ENCODE peak calls at places on chromosomes 13 and 19, in eight cellular contexts. F is pons; S is thyroid gland; R is naive B cell; J is IMR-90; G is substantia nigra; P is AG20443; O is CD4-positive, alpha-beta T cell. Y is an unnamed sample.

GRCh38 chr13:66926851-66927524 is 303.1 kb downstream of the PCDH9 start:
- DNase-seq in O (no peak), S (peak), J (peak), R (no peak), P (no peak), G (no peak), F (no peak), Y (no peak)

GRCh38 chr19:19341026-19341425 is 20.4 kb downstream of the MAU2 start:
- DNase-seq in F (no peak), O (no peak), G (no peak), R (no peak), P (no peak), J (no peak), S (no peak), Y (no peak)

GRCh38 chr19:32174386-32175113 is 170.9 kb upstream of the ZNF507 start:
- DNase-seq in S (no peak), F (no peak), O (no peak), G (no peak), R (no peak), J (no peak), P (peak), Y (no peak)

GRCh38 chr19:58203814-58204475 is 21.1 kb downstream of the ZNF274 start:
- DNase-seq in S (no peak), R (no peak), F (no peak), O (no peak), P (no peak), G (no peak), J (no peak), Y (no peak)

GRCh38 chr13:67803118-67803517 is 573.0 kb upstream of the PCDH9 start:
- DNase-seq in S (no peak), G (no peak), J (no peak), P (no peak), O (no peak), R (no peak), F (no peak), Y (no peak)

GRCh38 chr19:19600793-19601346 is 17.6 kb downstream of the PBX4 start:
- DNase-seq in F (no peak), O (no peak), J (no peak), S (peak), G (no peak), R (no peak), P (no peak), Y (no peak)

GRCh38 chr19:53881482-53882390 is at the start of gene PRKCG:
- DNase-seq in G (no peak), R (peak), S (peak), P (peak), O (peak), J (no peak), F (no peak), Y (no peak)

GRCh38 chr13:48775285-48775684 is 121.6 kb downstream of the CYSLTR2 start:
- DNase-seq in S (no peak), J (peak), R (no peak), G (no peak), P (no peak), O (no peak), F (no peak), Y (peak)

GRCh38 chr13:99041788-99042187 is 63.9 kb upstream of the DOCK9 start:
- DNase-seq in F (no peak), P (no peak), O (no peak), S (no peak), J (no peak), G (no peak), R (no peak), Y (no peak)

GRCh38 chr13:108214511-108215383 is 589 bp downstream of the LIG4 start:
- DNase-seq in J (no peak), P (peak), F (no peak), S (peak), G (no peak), O (no peak), R (peak), Y (no peak)

GRCh38 chr19:55384576-55385235 is 614 bp upstream of the TMEM238 start:
- DNase-seq in R (no peak), J (no peak), G (no peak), S (peak), F (peak), O (no peak), P (no peak), Y (no peak)

GRCh38 chr19:2097330-2098327 is 914 bp downstream of the IZUMO4 start:
- DNase-seq in G (no peak), S (no peak), P (no peak), F (no peak), J (no peak), R (no peak), O (no peak), Y (no peak)

GRCh38 chr13:48159436-48160225 is 64.7 kb upstream of the MED4 start:
- DNase-seq in S (no peak), F (no peak), P (peak), G (no peak), O (no peak), R (no peak), J (no peak), Y (no peak)

GRCh38 chr13:112588490-112589297 is 741 bp upstream of the TUBGCP3 start:
- DNase-seq in O (no peak), G (no peak), F (no peak), S (no peak), J (no peak), R (no peak), P (no peak), Y (no peak)

GRCh38 chr19:47518854-47519253 is 4.0 kb upstream of the NAPA start:
- DNase-seq in S (no peak), G (no peak), R (no peak), F (no peak), P (no peak), J (no peak), O (no peak), Y (no peak)

GRCh38 chr13:51562011-51562671 is 22.1 kb upstream of the WDFY2 start:
- DNase-seq in F (peak), J (no peak), G (no peak), S (no peak), R (no peak), O (no peak), P (no peak), Y (no peak)

GRCh38 chr19:7083076-7083956 is 13.8 kb downstream of the ZNF557 start:
- DNase-seq in R (no peak), P (no peak), J (peak), F (no peak), O (no peak), S (no peak), G (no peak), Y (no peak)

GRCh38 chr19:50837300-50837699 is 3.9 kb upstream of the KLK15 start:
- DNase-seq in P (no peak), O (no peak), F (no peak), S (no peak), R (no peak), G (no peak), J (no peak), Y (no peak)

GRCh38 chr19:1584500-1585242 is 8.0 kb downstream of the MBD3 start:
- DNase-seq in F (no peak), G (no peak), R (no peak), J (no peak), P (no peak), O (no peak), S (no peak), Y (no peak)